ENCODE peak calls at places on chromosome 11, in nine cellular contexts. T is K562, D is transverse colon, S is sigmoid colon, N is stomach, J is A549, M is SK-N-SH, O is tibial nerve, P is suprapubic skin. C is an unnamed sample.

GRCh38 chr11:10490398-10491232 is 35.6 kb downstream of the AMPD3 start:
- DNase-seq in M (peak), N (peak), T (peak), J (peak), P (peak), S (peak), D (peak), O (peak), C (peak)

GRCh38 chr11:19988598-19988997 is 171.7 kb downstream of the DBX1 start:
- DNase-seq in J (peak), D (peak), P (no peak), M (no peak), N (no peak), T (no peak), O (no peak), S (peak), C (no peak)

GRCh38 chr11:36164522-36165250 is 124.5 kb downstream of the COMMD9 start:
- DNase-seq in M (no peak), T (no peak), J (no peak), S (no peak), P (no peak), O (no peak), N (no peak), D (no peak), C (no peak)

GRCh38 chr11:17839973-17840611 is 105.5 kb downstream of the KCNC1 start:
- DNase-seq in S (no peak), M (no peak), P (no peak), N (no peak), T (no peak), J (no peak), O (no peak), D (no peak), C (no peak)

GRCh38 chr11:80495116-80495515 is 1054.3 kb upstream of the TENM4 start:
- DNase-seq in S (no peak), J (no peak), D (no peak), O (no peak), T (no peak), M (no peak), P (no peak), N (no peak), C (no peak)

GRCh38 chr11:47352556-47352955 is at the start of gene MYBPC3:
- DNase-seq in P (no peak), O (no peak), T (no peak), N (no peak), S (no peak), D (no peak), J (no peak), M (peak), C (no peak)

GRCh38 chr11:64877390-64878222 is 815 bp downstream of the EHD1 start:
- DNase-seq in O (no peak), J (no peak), N (no peak), D (peak), S (no peak), M (peak), T (no peak), P (no peak), C (no peak)

GRCh38 chr11:62048101-62048500 is 75.7 kb upstream of the INCENP start:
- DNase-seq in D (no peak), S (no peak), T (no peak), O (no peak), P (no peak), N (no peak), J (no peak), M (no peak), C (no peak)

GRCh38 chr11:12764187-12764914 is 90.1 kb downstream of the TEAD1 start:
- DNase-seq in O (no peak), J (no peak), P (no peak), T (peak), D (no peak), S (no peak), N (no peak), M (no peak), C (no peak)

GRCh38 chr11:132260636-132261035 is 890.2 kb downstream of the NTM start:
- DNase-seq in M (no peak), S (no peak), J (no peak), T (no peak), P (no peak), O (no peak), N (no peak), D (no peak), C (no peak)

GRCh38 chr11:102139081-102139498 is 28.8 kb downstream of the YAP1 start:
- DNase-seq in T (no peak), O (no peak), S (no peak), D (no peak), N (no peak), J (no peak), M (no peak), P (no peak), C (no peak)

GRCh38 chr11:62122076-62122475 is 1.7 kb upstream of the INCENP start:
- DNase-seq in P (no peak), O (no peak), S (no peak), J (peak), T (no peak), D (no peak), M (peak), N (no peak), C (peak)

GRCh38 chr11:1382831-1383607 is 6.7 kb upstream of the BRSK2 start:
- DNase-seq in D (peak), T (peak), S (peak), P (peak), M (peak), J (peak), N (peak), O (peak), C (peak)

GRCh38 chr11:113562981-113563461 is 87.8 kb upstream of the DRD2 start:
- DNase-seq in D (no peak), J (no peak), M (no peak), S (no peak), T (no peak), O (no peak), P (no peak), N (no peak), C (no peak)

GRCh38 chr11:116366980-116367640 is 405.7 kb downstream of the BUD13 start:
- DNase-seq in O (no peak), P (no peak), N (no peak), T (no peak), D (no peak), M (peak), J (peak), S (no peak), C (peak)

GRCh38 chr11:22433066-22433450 is 94.9 kb downstream of the SLC17A6 start:
- DNase-seq in M (no peak), S (no peak), D (no peak), O (no peak), J (no peak), T (no peak), N (no peak), P (no peak), C (no peak)

GRCh38 chr11:820655-821512 is 2.2 kb downstream of the PNPLA2 start:
- DNase-seq in P (no peak), T (no peak), D (peak), N (peak), S (peak), J (peak), O (peak), M (no peak), C (peak)

GRCh38 chr11:12397953-12398352 is 20.6 kb downstream of the PARVA start:
- DNase-seq in J (peak), S (peak), O (no peak), P (no peak), N (no peak), M (no peak), D (peak), T (no peak), C (no peak)

GRCh38 chr11:35683728-35684339 is 21.3 kb downstream of the TRIM44 start:
- DNase-seq in J (no peak), O (no peak), S (no peak), P (no peak), M (no peak), N (no peak), T (no peak), D (no peak), C (no peak)

GRCh38 chr11:48116843-48117242 is 99.8 kb upstream of the OR4B1 start:
- DNase-seq in P (no peak), T (peak), M (peak), D (no peak), J (peak), O (no peak), N (no peak), S (no peak), C (peak)

GRCh38 chr11:15170170-15170569 is 55.4 kb downstream of the INSC start:
- DNase-seq in P (no peak), N (no peak), M (no peak), O (no peak), J (no peak), T (no peak), D (no peak), S (no peak), C (peak)

GRCh38 chr11:70608568-70609314 is 210.4 kb downstream of the CTTN start:
- DNase-seq in P (no peak), T (no peak), N (no peak), S (no peak), D (no peak), M (no peak), O (peak), J (no peak), C (no peak)

GRCh38 chr11:45089845-45090499 is 56.5 kb upstream of the PRDM11 start:
- DNase-seq in J (peak), M (no peak), O (no peak), P (peak), N (no peak), S (no peak), T (no peak), D (no peak), C (no peak)

GRCh38 chr11:86668929-86669328 is 3.5 kb downstream of the ME3 start:
- DNase-seq in P (no peak), D (no peak), M (no peak), N (no peak), T (no peak), S (no peak), J (peak), O (no peak), C (no peak)

GRCh38 chr11:117934526-117935307 is 5.5 kb upstream of the TMPRSS13 start:
- DNase-seq in O (no peak), T (no peak), M (no peak), P (peak), S (peak), D (no peak), N (peak), J (no peak), C (no peak)

GRCh38 chr11:128349650-128350296 is 237.6 kb downstream of the ETS1 start:
- DNase-seq in T (no peak), D (no peak), O (no peak), M (no peak), P (no peak), J (no peak), S (no peak), N (no peak), C (no peak)

GRCh38 chr11:5618807-5619206 is 6.0 kb upstream of the TRIM34 start:
- DNase-seq in N (no peak), J (peak), D (no peak), S (no peak), O (no peak), P (no peak), M (no peak), T (no peak), C (peak)

GRCh38 chr11:16811136-16812020 is 72.9 kb downstream of the C11orf58 start:
- DNase-seq in J (no peak), T (no peak), P (no peak), N (no peak), M (no peak), O (no peak), S (peak), D (no peak), C (no peak)

GRCh38 chr11:6027501-6027900 is 3.1 kb downstream of the OR56A1 start:
- DNase-seq in O (no peak), P (no peak), M (no peak), J (no peak), S (no peak), D (no peak), T (no peak), N (no peak), C (no peak)

GRCh38 chr11:134510171-134510570 is 98.1 kb upstream of the B3GAT1 start:
- DNase-seq in T (no peak), S (no peak), J (no peak), O (no peak), M (no peak), D (no peak), N (no peak), P (peak), C (no peak)

GRCh38 chr11:87198266-87198881 is 160.6 kb downstream of the TMEM135 start:
- DNase-seq in O (no peak), D (no peak), P (no peak), N (no peak), T (no peak), J (no peak), S (no peak), M (no peak), C (no peak)

GRCh38 chr11:11876458-11876857 is 34.7 kb downstream of the USP47 start:
- DNase-seq in O (no peak), J (peak), T (peak), D (no peak), S (no peak), P (no peak), M (no peak), N (no peak), C (peak)

GRCh38 chr11:86291466-86292262 is 10.4 kb upstream of the HIKESHI start:
- DNase-seq in O (peak), T (peak), P (no peak), D (peak), S (no peak), M (peak), N (peak), J (peak), C (peak)

GRCh38 chr11:58334708-58335107 is 24.2 kb downstream of the OR5B17 start:
- DNase-seq in D (no peak), O (no peak), P (no peak), S (no peak), J (peak), T (no peak), N (no peak), M (no peak), C (no peak)

GRCh38 chr11:71452354-71453020 is 516 bp upstream of the NADSYN1 start:
- DNase-seq in M (no peak), O (no peak), T (no peak), D (peak), P (peak), S (peak), N (peak), J (no peak), C (peak)

GRCh38 chr11:31813961-31814868 is 3.1 kb upstream of the PAX6 start:
- DNase-seq in P (no peak), J (no peak), N (no peak), T (no peak), D (no peak), M (peak), S (peak), O (no peak), C (no peak)

GRCh38 chr11:83724704-83725114 is 438.5 kb upstream of the CCDC90B start:
- DNase-seq in N (peak), S (no peak), T (no peak), J (peak), D (no peak), O (peak), P (no peak), M (peak), C (no peak)

GRCh38 chr11:77190331-77191075 is 62.5 kb downstream of the MYO7A start:
- DNase-seq in J (peak), P (no peak), M (no peak), T (no peak), D (no peak), N (no peak), O (no peak), S (no peak), C (no peak)

GRCh38 chr11:14541180-14541579 is 21.0 kb upstream of the PSMA1 start:
- DNase-seq in D (no peak), N (no peak), M (no peak), T (peak), S (no peak), O (no peak), J (no peak), P (no peak), C (peak)

GRCh38 chr11:75585271-75585670 is 23.2 kb downstream of the SERPINH1 start:
- DNase-seq in T (no peak), M (no peak), S (no peak), O (no peak), J (no peak), P (no peak), N (no peak), D (no peak), C (no peak)

GRCh38 chr11:75588067-75588481 is 26.0 kb downstream of the SERPINH1 start:
- DNase-seq in S (no peak), P (no peak), N (no peak), T (no peak), J (no peak), D (no peak), M (no peak), O (no peak), C (peak)

GRCh38 chr11:75582935-75583709 is 21.1 kb downstream of the SERPINH1 start:
- DNase-seq in P (peak), T (peak), J (peak), M (peak), S (peak), D (peak), O (peak), N (peak), C (no peak)

GRCh38 chr11:75582461-75582934 is 20.4 kb downstream of the SERPINH1 start:
- DNase-seq in M (no peak), T (no peak), P (no peak), D (no peak), S (no peak), J (no peak), N (no peak), O (no peak), C (no peak)

GRCh38 chr11:75583710-75584658 is 21.9 kb downstream of the SERPINH1 start:
- DNase-seq in M (peak), T (peak), N (peak), P (no peak), S (peak), J (no peak), O (peak), D (peak), C (no peak)
- TF ChIP-seq EP300 in M (no peak), T (no peak), N (no peak), P (no peak), S (no peak), J (no peak), O (no peak), D (no peak), C (no peak)

GRCh38 chr11:73284106-73284505 is 12.0 kb downstream of the P2RY6 start:
- DNase-seq in O (no peak), P (no peak), D (no peak), N (no peak), S (peak), M (no peak), T (no peak), J (no peak), C (no peak)
- TF ChIP-seq EP300 in O (no peak), P (no peak), D (no peak), N (no peak), S (no peak), M (no peak), T (no peak), J (no peak), C (no peak)

GRCh38 chr11:115257286-115258077 is 246.7 kb downstream of the CADM1 start:
- DNase-seq in S (no peak), D (no peak), T (no peak), N (no peak), P (no peak), O (no peak), M (no peak), J (no peak), C (no peak)
- TF ChIP-seq EP300 in S (no peak), D (no peak), T (no peak), N (no peak), P (no peak), O (no peak), M (no peak), J (no peak), C (no peak)

GRCh38 chr11:9076661-9077060 is 14.7 kb downstream of the SCUBE2 start:
- DNase-seq in D (no peak), J (no peak), P (no peak), N (no peak), O (no peak), S (no peak), M (no peak), T (no peak), C (no peak)

GRCh38 chr11:9076046-9076445 is 15.4 kb downstream of the SCUBE2 start:
- DNase-seq in P (no peak), N (no peak), O (no peak), M (no peak), D (no peak), S (no peak), T (no peak), J (no peak), C (no peak)

GRCh38 chr11:9075441-9076000 is 15.9 kb downstream of the SCUBE2 start:
- DNase-seq in T (no peak), D (no peak), M (peak), P (no peak), O (no peak), N (peak), S (no peak), J (no peak), C (no peak)

GRCh38 chr11:9078113-9079041 is 13.0 kb downstream of the SCUBE2 start:
- DNase-seq in M (no peak), D (no peak), N (no peak), P (no peak), O (no peak), J (no peak), S (no peak), T (peak), C (no peak)

GRCh38 chr11:9077164-9077563 is 14.2 kb downstream of the SCUBE2 start:
- DNase-seq in N (no peak), O (no peak), D (no peak), P (no peak), S (no peak), M (no peak), J (no peak), T (no peak), C (no peak)
- TF ChIP-seq EP300 in N (no peak), O (no peak), D (no peak), P (no peak), S (no peak), M (no peak), J (no peak), T (no peak), C (no peak)

GRCh38 chr11:3907590-3907989 is 52.1 kb downstream of the STIM1 start:
- DNase-seq in S (no peak), N (no peak), P (no peak), D (no peak), M (no peak), J (no peak), T (no peak), O (no peak), C (no peak)
- TF ChIP-seq EP300 in S (no peak), N (no peak), P (no peak), D (no peak), M (no peak), J (no peak), T (no peak), O (no peak), C (no peak)

DNA sequence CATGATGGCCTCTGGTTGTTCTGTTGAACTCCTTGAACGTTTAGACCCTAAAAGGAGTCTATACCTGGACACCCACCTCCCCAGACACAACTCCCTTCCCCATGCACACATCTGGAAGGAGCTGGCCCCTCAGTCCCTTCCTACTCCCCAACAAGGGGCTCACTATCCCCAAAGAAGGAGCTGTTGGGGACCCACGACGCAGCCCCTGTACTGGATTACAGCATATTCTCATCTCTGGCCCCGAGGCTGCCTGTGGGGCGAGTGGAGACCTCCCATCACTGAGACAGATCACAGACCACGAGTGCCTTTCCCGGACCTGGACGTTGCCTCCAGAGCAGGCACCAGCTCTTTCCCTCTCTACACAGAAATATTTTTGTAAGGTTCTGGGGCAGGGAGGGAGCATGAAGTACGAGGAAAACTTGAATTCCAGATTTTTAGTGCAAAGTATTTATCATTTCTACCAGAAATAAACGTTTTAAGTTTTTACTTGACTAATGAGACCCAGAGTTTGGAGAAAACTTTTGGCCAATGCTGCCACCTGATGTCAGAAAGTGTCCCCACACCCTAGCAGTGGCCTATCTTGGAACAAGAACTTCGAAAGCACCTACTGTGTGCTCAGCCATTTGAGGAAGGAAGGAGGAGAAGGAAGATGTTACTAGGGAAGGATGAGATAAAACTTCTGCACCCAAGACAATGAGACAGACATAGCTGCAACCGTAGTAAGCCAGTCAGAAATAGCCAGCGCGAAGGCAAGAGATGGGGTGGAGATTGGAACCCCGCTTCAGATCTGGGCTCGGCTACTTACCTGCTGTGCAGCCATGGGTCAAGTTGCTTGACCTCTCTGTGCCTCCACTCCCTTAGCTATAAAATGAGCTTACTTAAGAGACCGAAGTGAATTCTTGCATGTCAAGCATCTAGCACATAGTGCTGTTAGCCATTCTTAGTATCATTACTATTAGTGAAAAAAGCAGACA is 10.2 kb upstream of the POU2F3 start:
- DNase-seq in T (peak), O (no peak), M (peak), J (peak), D (no peak), S (no peak), N (no peak), P (no peak), C (peak)
- TF ChIP-seq EP300 in T (no peak), O (no peak), M (no peak), J (no peak), D (no peak), S (no peak), N (no peak), P (no peak), C (no peak)

GRCh38 chr11:33207408-33207985 is 46.2 kb upstream of the CSTF3 start:
- DNase-seq in O (no peak), M (no peak), J (no peak), N (peak), T (peak), S (no peak), D (no peak), P (no peak), C (no peak)

GRCh38 chr11:33211153-33211552 is 46.0 kb upstream of the HIPK3 start:
- DNase-seq in J (no peak), M (no peak), O (peak), T (no peak), N (no peak), P (no peak), S (no peak), D (no peak), C (no peak)

GRCh38 chr11:33214187-33214586 is 43.0 kb upstream of the HIPK3 start:
- DNase-seq in O (no peak), P (no peak), D (no peak), S (no peak), J (no peak), T (no peak), M (no peak), N (no peak), C (no peak)

GRCh38 chr11:33208150-33208549 is 46.9 kb upstream of the CSTF3 start:
- DNase-seq in J (no peak), O (no peak), S (no peak), T (peak), M (no peak), D (no peak), N (no peak), P (no peak), C (no peak)

GRCh38 chr11:33211588-33211987 is 45.6 kb upstream of the HIPK3 start:
- DNase-seq in J (no peak), D (no peak), O (no peak), P (no peak), S (no peak), N (no peak), M (no peak), T (no peak), C (peak)
- TF ChIP-seq EP300 in J (no peak), D (no peak), O (no peak), P (no peak), S (no peak), N (no peak), M (no peak), T (no peak), C (no peak)